ENCODE peak calls at places on chromosomes 3 and 15, in four cellular contexts. One of them, this sample, is unnamed.

GRCh38 chr15:74381190-74381453 is 13.7 kb upstream of the CYP11A1 start:
- DNase-seq in A549: no peak
- DNase-seq in K562: no peak
- DNase-seq in HepG2: no peak
- DNase-seq in this sample: no peak

GRCh38 chr3:130939753-130940152 is 45.9 kb downstream of the ATP2C1 start:
- DNase-seq in K562: no peak
- DNase-seq in A549: no peak
- DNase-seq in HepG2: no peak
- DNase-seq in this sample: no peak

GRCh38 chr3:147159141-147159540 is 247.2 kb downstream of the ZIC4 start:
- DNase-seq in HepG2: no peak
- DNase-seq in A549: no peak
- DNase-seq in K562: no peak
- DNase-seq in this sample: no peak

GRCh38 chr3:51928438-51928837 is 13.3 kb downstream of the RRP9 start:
- DNase-seq in A549: no peak
- DNase-seq in K562: no peak
- DNase-seq in HepG2: no peak
- DNase-seq in this sample: no peak

GRCh38 chr3:154210986-154211385 is 89.8 kb downstream of the ARHGEF26 start:
- DNase-seq in HepG2: no peak
- DNase-seq in K562: no peak
- DNase-seq in A549: no peak
- DNase-seq in this sample: no peak

GRCh38 chr15:52733078-52733477 is 53.9 kb upstream of the ATOSA start:
- DNase-seq in HepG2: peak; percentile 63
- DNase-seq in K562: no peak
- DNase-seq in A549: no peak
- DNase-seq in this sample: no peak

GRCh38 chr3:148318240-148318639 is 379.5 kb upstream of the AGTR1 start:
- DNase-seq in HepG2: no peak
- DNase-seq in K562: no peak
- DNase-seq in A549: no peak
- DNase-seq in this sample: no peak

GRCh38 chr3:41202834-41203345 is 3.6 kb downstream of the CTNNB1 start:
- DNase-seq in K562: no peak
- DNase-seq in HepG2: peak; percentile 43
- DNase-seq in A549: no peak
- DNase-seq in this sample: no peak

GRCh38 chr3:110344897-110345767 is 726.5 kb upstream of the NECTIN3 start:
- DNase-seq in HepG2: peak; percentile 87
- DNase-seq in K562: no peak
- DNase-seq in A549: peak; percentile 33
- DNase-seq in this sample: no peak

GRCh38 chr3:134860141-134860540 is 65.1 kb downstream of the EPHB1 start:
- DNase-seq in K562: no peak
- DNase-seq in A549: no peak
- DNase-seq in HepG2: no peak
- DNase-seq in this sample: no peak

GRCh38 chr3:132325634-132326033 is 8.4 kb downstream of the ACP3 start:
- DNase-seq in K562: no peak
- DNase-seq in A549: no peak
- DNase-seq in HepG2: no peak
- DNase-seq in this sample: no peak

GRCh38 chr15:84868037-84868880 is 16.2 kb upstream of the SLC28A1 start:
- DNase-seq in HepG2: no peak
- DNase-seq in A549: no peak
- DNase-seq in K562: no peak
- DNase-seq in this sample: no peak

GRCh38 chr15:72866866-72867616 is 83.5 kb upstream of the ADPGK start:
- DNase-seq in A549: no peak
- DNase-seq in HepG2: no peak
- DNase-seq in K562: no peak
- DNase-seq in this sample: peak; percentile 35

GRCh38 chr3:127699098-127699945 is 26.6 kb downstream of the ABTB1 start:
- DNase-seq in K562: no peak
- DNase-seq in HepG2: no peak
- DNase-seq in A549: no peak
- DNase-seq in this sample: no peak

GRCh38 chr15:78628227-78628626 is 7.4 kb upstream of the CHRNA3 start:
- DNase-seq in A549: no peak
- DNase-seq in K562: no peak
- DNase-seq in HepG2: no peak
- DNase-seq in this sample: no peak

GRCh38 chr15:31304736-31305365 is 21.8 kb upstream of the KLF13 start:
- DNase-seq in HepG2: no peak
- DNase-seq in A549: no peak
- DNase-seq in K562: no peak
- DNase-seq in this sample: no peak

GRCh38 chr3:177336841-177337430 is 139.7 kb upstream of the TBL1XR1 start:
- DNase-seq in HepG2: no peak
- DNase-seq in A549: no peak
- DNase-seq in K562: no peak
- DNase-seq in this sample: peak; percentile 22

GRCh38 chr15:71237456-71238188 is 122.4 kb downstream of the THSD4 start:
- DNase-seq in A549: peak; percentile 97
- DNase-seq in K562: no peak
- DNase-seq in HepG2: peak; percentile 21
- DNase-seq in this sample: no peak

GRCh38 chr15:31871159-31871886 is 159.0 kb upstream of the CHRNA7 start:
- DNase-seq in A549: no peak
- DNase-seq in HepG2: no peak
- DNase-seq in K562: no peak
- DNase-seq in this sample: no peak

GRCh38 chr3:190566043-190566933 is 52.4 kb downstream of the IL1RAP start:
- DNase-seq in K562: no peak
- DNase-seq in A549: peak; percentile 62
- DNase-seq in HepG2: peak; percentile 98
- DNase-seq in this sample: no peak

GRCh38 chr3:126493051-126493450 is 17.4 kb upstream of the ZXDC start:
- DNase-seq in K562: no peak
- DNase-seq in HepG2: no peak
- DNase-seq in A549: no peak
- DNase-seq in this sample: no peak

GRCh38 chr3:176987901-176988300 is 209.4 kb downstream of the TBL1XR1 start:
- DNase-seq in HepG2: no peak
- DNase-seq in K562: no peak
- DNase-seq in A549: no peak
- DNase-seq in this sample: no peak

GRCh38 chr3:29281265-29282228 is 676 bp downstream of the RBMS3 start:
- DNase-seq in HepG2: no peak
- DNase-seq in K562: no peak
- DNase-seq in A549: no peak
- DNase-seq in this sample: no peak

GRCh38 chr3:69809076-69809835 is 70.0 kb downstream of the MITF start:
- DNase-seq in K562: no peak
- DNase-seq in A549: no peak
- DNase-seq in HepG2: no peak
- DNase-seq in this sample: no peak

GRCh38 chr3:30347679-30348216 is 258.7 kb upstream of the TGFBR2 start:
- DNase-seq in A549: no peak
- DNase-seq in HepG2: peak; percentile 87
- DNase-seq in K562: no peak
- DNase-seq in this sample: no peak

GRCh38 chr3:112889357-112889756 is 42.7 kb upstream of the CD200R1L start:
- DNase-seq in A549: no peak
- DNase-seq in HepG2: no peak
- DNase-seq in K562: no peak
- DNase-seq in this sample: no peak

GRCh38 chr15:23422099-23422945 is 24.7 kb downstream of the GOLGA6L2 start:
- DNase-seq in K562: no peak
- DNase-seq in A549: no peak
- DNase-seq in HepG2: no peak
- DNase-seq in this sample: no peak

GRCh38 chr3:169085827-169086226 is 577.7 kb downstream of the MECOM start:
- DNase-seq in HepG2: no peak
- DNase-seq in A549: no peak
- DNase-seq in K562: no peak
- DNase-seq in this sample: no peak

GRCh38 chr3:186067360-186068242 is 41.3 kb downstream of the ETV5 start:
- DNase-seq in K562: no peak
- DNase-seq in A549: no peak
- DNase-seq in HepG2: no peak
- DNase-seq in this sample: no peak

GRCh38 chr15:96585634-96586386 is 255.3 kb downstream of the NR2F2 start:
- DNase-seq in A549: no peak
- DNase-seq in HepG2: no peak
- DNase-seq in K562: no peak
- DNase-seq in this sample: no peak

GRCh38 chr3:157618075-157618760 is 115.0 kb upstream of the VEPH1 start:
- DNase-seq in K562: peak; percentile 67
- DNase-seq in A549: peak; percentile 37
- DNase-seq in HepG2: peak; percentile 41
- DNase-seq in this sample: no peak

GRCh38 chr15:83919319-83919830 is 265.5 kb downstream of the ADAMTSL3 start:
- DNase-seq in A549: no peak
- DNase-seq in K562: no peak
- DNase-seq in HepG2: no peak
- DNase-seq in this sample: no peak

GRCh38 chr3:172174396-172175253 is 135.2 kb downstream of the FNDC3B start:
- DNase-seq in A549: no peak
- DNase-seq in K562: no peak
- DNase-seq in HepG2: no peak
- DNase-seq in this sample: no peak

GRCh38 chr3:182790612-182791011 is 2.7 kb upstream of the ATP11B start:
- DNase-seq in HepG2: no peak
- DNase-seq in A549: no peak
- DNase-seq in K562: no peak
- DNase-seq in this sample: no peak

GRCh38 chr3:126552688-126553283 is 5.9 kb downstream of the C3orf22 start:
- DNase-seq in HepG2: no peak
- DNase-seq in A549: no peak
- DNase-seq in K562: no peak
- DNase-seq in this sample: peak; percentile 39

GRCh38 chr3:53040361-53040820 is 5.5 kb downstream of the SFMBT1 start:
- DNase-seq in A549: no peak
- DNase-seq in K562: no peak
- DNase-seq in HepG2: peak; percentile 72
- DNase-seq in this sample: no peak

GRCh38 chr3:10288575-10288960 is 4.2 kb downstream of the GHRL start:
- DNase-seq in A549: no peak
- DNase-seq in HepG2: no peak
- DNase-seq in K562: no peak
- DNase-seq in this sample: no peak

GRCh38 chr3:45092132-45093031 is 53.8 kb downstream of the CDCP1 start:
- DNase-seq in A549: peak; percentile 56
- DNase-seq in HepG2: no peak
- DNase-seq in K562: peak; percentile 63
- DNase-seq in this sample: no peak
- TF ChIP-seq PHF8 in A549: no peak
- TF ChIP-seq PHF8 in HepG2: no peak
- TF ChIP-seq PHF8 in K562: no peak
- TF ChIP-seq PHF8 in this sample: no peak

GRCh38 chr3:174858353-174858752 is 781 bp upstream of the NAALADL2 start:
- DNase-seq in HepG2: no peak
- DNase-seq in A549: no peak
- DNase-seq in K562: no peak
- DNase-seq in this sample: no peak

GRCh38 chr3:174859109-174859735 is at the start of gene NAALADL2:
- DNase-seq in A549: no peak
- DNase-seq in HepG2: no peak
- DNase-seq in K562: no peak
- DNase-seq in this sample: no peak

GRCh38 chr3:174859756-174860155 is 622 bp downstream of the NAALADL2 start:
- DNase-seq in K562: no peak
- DNase-seq in A549: no peak
- DNase-seq in HepG2: no peak
- DNase-seq in this sample: no peak

GRCh38 chr3:174855002-174855401 is 4.1 kb upstream of the NAALADL2 start:
- DNase-seq in K562: no peak
- DNase-seq in A549: no peak
- DNase-seq in HepG2: no peak
- DNase-seq in this sample: no peak

GRCh38 chr3:174857301-174857700 is 1.8 kb upstream of the NAALADL2 start:
- DNase-seq in HepG2: no peak
- DNase-seq in A549: no peak
- DNase-seq in K562: no peak
- DNase-seq in this sample: no peak
- H3K4me3 ChIP-seq in HepG2: no peak overlapping the region
- H3K4me3 ChIP-seq in A549: no peak overlapping the region
- H3K4me3 ChIP-seq in K562: no peak overlapping the region
- H3K4me3 ChIP-seq in this sample: no peak overlapping the region

GRCh38 chr15:49715213-49715612 is 94.4 kb downstream of the DTWD1 start:
- DNase-seq in HepG2: no peak
- DNase-seq in A549: no peak
- DNase-seq in K562: no peak
- DNase-seq in this sample: no peak

GRCh38 chr15:49715701-49716100 is 94.9 kb downstream of the DTWD1 start:
- DNase-seq in HepG2: no peak
- DNase-seq in A549: no peak
- DNase-seq in K562: no peak
- DNase-seq in this sample: no peak

GRCh38 chr15:49709815-49710214 is 89.0 kb downstream of the DTWD1 start:
- DNase-seq in A549: no peak
- DNase-seq in K562: no peak
- DNase-seq in HepG2: no peak
- DNase-seq in this sample: no peak

GRCh38 chr15:49712162-49712561 is 91.3 kb downstream of the DTWD1 start:
- DNase-seq in K562: no peak
- DNase-seq in HepG2: no peak
- DNase-seq in A549: no peak
- DNase-seq in this sample: no peak

GRCh38 chr15:49712846-49713450 is 92.1 kb downstream of the DTWD1 start:
- DNase-seq in A549: no peak
- DNase-seq in HepG2: no peak
- DNase-seq in K562: no peak
- DNase-seq in this sample: no peak
- TF ChIP-seq PHF8 in A549: no peak
- TF ChIP-seq PHF8 in HepG2: no peak
- TF ChIP-seq PHF8 in K562: no peak
- TF ChIP-seq PHF8 in this sample: no peak

DNA sequence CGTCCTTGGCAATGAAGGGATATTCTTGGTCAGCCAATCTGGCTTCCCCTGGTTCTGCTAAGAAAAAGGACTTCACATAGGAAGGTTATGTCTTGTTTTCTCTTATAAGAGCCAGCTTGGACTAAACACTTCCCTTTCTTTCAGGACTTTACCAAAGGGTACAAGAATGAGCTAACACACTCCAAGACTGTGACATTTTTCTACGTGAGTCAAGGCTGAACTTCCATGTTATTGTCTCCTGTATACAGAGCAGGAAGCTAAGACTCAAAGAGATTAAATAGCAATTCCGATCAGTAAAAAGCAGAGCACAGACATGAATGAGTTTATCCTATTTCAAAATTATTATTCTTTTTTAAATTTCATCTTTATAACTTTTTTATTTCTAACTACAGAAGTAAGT is 63.3 kb upstream of the STT3B start:
- DNase-seq in A549: no peak
- DNase-seq in HepG2: no peak
- DNase-seq in K562: no peak
- DNase-seq in this sample: no peak
- H3K4me3 ChIP-seq in A549: no peak overlapping the region
- H3K4me3 ChIP-seq in HepG2: no peak overlapping the region
- H3K4me3 ChIP-seq in K562: no peak overlapping the region
- H3K4me3 ChIP-seq in this sample: no peak overlapping the region